ENCODE peak calls at places on chromosomes 2 and 18, in eight cellular contexts. A, K, L, W, Y, M, I and C are unnamed samples.

GRCh38 chr2:222912776-222913175 is 51.9 kb downstream of the ACSL3 start:
- DNase-seq in I (no peak), K (no peak), L (no peak), A (no peak), M (no peak), W (no peak), Y (no peak), C (no peak)

GRCh38 chr2:58601017-58601416 is 359.9 kb upstream of the FANCL start:
- DNase-seq in L (no peak), M (peak), I (no peak), A (no peak), Y (no peak), K (no peak), W (no peak), C (no peak)

GRCh38 chr18:49026501-49027378 is 76.0 kb upstream of the SMAD7 start:
- DNase-seq in M (no peak), Y (no peak), A (no peak), K (no peak), L (no peak), W (no peak), I (peak), C (peak)

GRCh38 chr2:179569834-179570233 is 291.6 kb downstream of the ZNF385B start:
- DNase-seq in L (no peak), K (no peak), Y (no peak), M (peak), A (no peak), W (no peak), I (no peak), C (no peak)

GRCh38 chr2:160096414-160096813 is 34.0 kb upstream of the PLA2R1 start:
- DNase-seq in L (no peak), M (no peak), A (no peak), W (no peak), Y (no peak), I (no peak), K (no peak), C (no peak)

GRCh38 chr18:46161721-46162421 is 57.7 kb downstream of the HAUS1 start:
- DNase-seq in A (no peak), M (no peak), L (no peak), I (no peak), W (no peak), K (no peak), Y (no peak), C (no peak)

GRCh38 chr18:6055711-6056110 is 160.4 kb upstream of the TMEM200C start:
- DNase-seq in M (no peak), Y (no peak), W (no peak), L (no peak), A (no peak), I (no peak), K (no peak), C (no peak)

GRCh38 chr18:44229693-44230108 is 451.0 kb upstream of the SETBP1 start:
- DNase-seq in L (peak), A (peak), M (no peak), Y (no peak), I (no peak), W (peak), K (peak), C (no peak)

GRCh38 chr18:23542471-23542870 is 39.2 kb downstream of the RMC1 start:
- DNase-seq in Y (no peak), M (no peak), A (no peak), K (no peak), W (no peak), I (no peak), L (no peak), C (no peak)

GRCh38 chr2:128366746-128367511 is 48.3 kb upstream of the HS6ST1 start:
- DNase-seq in I (no peak), W (peak), Y (no peak), L (no peak), M (no peak), A (no peak), K (no peak), C (no peak)

GRCh38 chr18:73835656-73836055 is 312.0 kb downstream of the FBXO15 start:
- DNase-seq in K (no peak), I (no peak), M (no peak), Y (no peak), W (no peak), A (no peak), L (no peak), C (no peak)

GRCh38 chr2:203328735-203329549 is 748 bp downstream of the ABI2 start:
- DNase-seq in I (no peak), A (peak), Y (no peak), L (peak), K (no peak), W (peak), M (peak), C (no peak)

GRCh38 chr2:98727758-98728718 is 2.9 kb downstream of the MGAT4A start:
- DNase-seq in L (no peak), M (no peak), Y (no peak), K (no peak), I (no peak), A (no peak), W (no peak), C (no peak)

GRCh38 chr2:177535968-177536514 is 143.5 kb downstream of the AGPS start:
- DNase-seq in I (no peak), W (no peak), A (no peak), M (no peak), L (no peak), Y (no peak), K (no peak), C (no peak)

GRCh38 chr2:101609434-101609833 is 88.1 kb upstream of the MAP4K4 start:
- DNase-seq in A (no peak), M (no peak), W (no peak), L (no peak), I (peak), Y (no peak), K (no peak), C (no peak)

GRCh38 chr18:22710628-22711380 is 222.3 kb upstream of the RBBP8 start:
- DNase-seq in L (peak), I (no peak), A (peak), M (peak), W (no peak), Y (no peak), K (no peak), C (peak)

GRCh38 chr2:223058952-223059716 is 7.1 kb downstream of the KCNE4 start:
- DNase-seq in M (peak), Y (no peak), A (no peak), I (no peak), K (no peak), W (no peak), L (peak), C (peak)

GRCh38 chr2:18078206-18078605 is 199.7 kb downstream of the KCNS3 start:
- DNase-seq in W (no peak), L (no peak), M (no peak), Y (no peak), I (no peak), K (no peak), A (no peak), C (no peak)

GRCh38 chr2:238139841-238140439 is 1.5 kb downstream of the KLHL30 start:
- DNase-seq in I (no peak), L (no peak), A (no peak), Y (no peak), K (no peak), M (no peak), W (no peak), C (no peak)

GRCh38 chr2:134262666-134263065 is 8.8 kb downstream of the MGAT5 start:
- DNase-seq in A (no peak), W (no peak), I (no peak), L (no peak), K (no peak), M (no peak), Y (no peak), C (no peak)

GRCh38 chr2:42812899-42813479 is 20.6 kb upstream of the HAAO start:
- DNase-seq in W (no peak), K (no peak), M (peak), A (no peak), I (no peak), L (no peak), Y (peak), C (no peak)

GRCh38 chr2:215931256-215931903 is 82.0 kb downstream of the MREG start:
- DNase-seq in W (no peak), M (peak), K (no peak), Y (peak), L (peak), A (peak), I (no peak), C (peak)

GRCh38 chr2:67982956-67983355 is 79.8 kb downstream of the C1D start:
- DNase-seq in I (no peak), A (no peak), Y (no peak), W (no peak), L (no peak), K (no peak), M (no peak), C (no peak)

GRCh38 chr2:117707874-117708273 is 106.6 kb upstream of the DDX18 start:
- DNase-seq in K (no peak), M (no peak), L (no peak), W (no peak), A (no peak), Y (no peak), I (no peak), C (no peak)

GRCh38 chr2:117918608-117919007 is 95.3 kb downstream of the CCDC93 start:
- DNase-seq in Y (no peak), A (no peak), I (no peak), K (no peak), W (no peak), L (peak), M (no peak), C (no peak)

GRCh38 chr2:209091026-209091425 is 332.8 kb upstream of the MAP2 start:
- DNase-seq in M (no peak), L (no peak), K (no peak), Y (no peak), I (no peak), W (no peak), A (no peak), C (no peak)

GRCh38 chr2:101956465-101957030 is 35.2 kb upstream of the IL1R2 start:
- DNase-seq in L (no peak), M (no peak), A (no peak), K (no peak), W (no peak), I (peak), Y (no peak), C (no peak)

GRCh38 chr18:14098428-14098827 is 33.8 kb downstream of the ZNF519 start:
- DNase-seq in Y (no peak), M (no peak), K (no peak), W (no peak), L (no peak), I (no peak), A (no peak), C (no peak)

GRCh38 chr2:63589148-63589972 is 597 bp downstream of the MDH1 start:
- DNase-seq in L (no peak), Y (no peak), K (no peak), W (no peak), I (no peak), M (peak), A (peak), C (no peak)

GRCh38 chr18:75896865-75897264 is 469.4 kb upstream of the SMIM21 start:
- DNase-seq in K (no peak), I (no peak), A (no peak), W (no peak), L (no peak), M (peak), Y (peak), C (no peak)

GRCh38 chr18:48418409-48419267 is 9.5 kb upstream of the ZBTB7C start:
- DNase-seq in L (no peak), I (no peak), M (no peak), Y (no peak), A (no peak), W (no peak), K (no peak), C (no peak)

GRCh38 chr2:33812707-33813106 is 213.6 kb upstream of the FAM98A start:
- DNase-seq in M (no peak), W (no peak), I (no peak), L (no peak), A (no peak), K (no peak), Y (no peak), C (no peak)

GRCh38 chr18:36129300-36130038 is at the start of the genes ELP2 and SLC39A6:
- DNase-seq in I (peak), A (peak), K (peak), L (peak), M (peak), Y (peak), W (peak), C (peak)
- TF ChIP-seq POLR2A in I (peak), A (peak), K (peak), L (peak), M (peak), Y (peak), W (peak), C (peak)

GRCh38 chr2:220648628-220649027 is 923.5 kb downstream of the EPHA4 start:
- DNase-seq in I (no peak), A (no peak), M (no peak), Y (no peak), L (no peak), K (no peak), W (no peak), C (no peak)

GRCh38 chr2:220653776-220654175 is 918.3 kb downstream of the EPHA4 start:
- DNase-seq in L (no peak), A (no peak), M (no peak), I (no peak), Y (no peak), K (no peak), W (no peak), C (no peak)

GRCh38 chr2:220654322-220654721 is 917.8 kb downstream of the EPHA4 start:
- DNase-seq in M (no peak), K (no peak), W (no peak), A (no peak), I (no peak), L (no peak), Y (no peak), C (no peak)
- H3K27ac ChIP-seq in M (no peak), K (no peak), W (no peak), A (no peak), I (no peak), L (no peak), Y (no peak), C (no peak)

DNA sequence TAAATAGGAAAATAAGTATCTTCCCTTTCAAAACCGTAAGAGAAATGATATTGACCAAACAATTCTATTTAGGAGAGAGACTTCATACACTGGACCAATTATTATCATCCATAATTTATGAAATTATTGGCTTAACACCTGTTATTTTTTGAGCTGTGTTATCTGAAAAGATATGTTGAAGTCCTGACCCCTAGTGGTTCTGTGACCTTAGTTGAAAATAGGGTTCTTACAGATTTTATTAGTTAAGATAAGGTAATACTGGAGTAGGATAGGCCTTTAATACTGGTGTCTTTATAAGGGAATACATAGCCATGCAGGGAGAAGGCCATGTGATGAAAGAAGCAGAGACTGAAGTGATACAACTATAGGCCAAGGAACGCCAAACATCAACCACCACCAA is 659.6 kb downstream of the DCC start:
- DNase-seq in A (no peak), W (no peak), L (no peak), M (no peak), Y (no peak), K (no peak), I (no peak), C (no peak)
- TF ChIP-seq CTCF in A (no peak), W (no peak), L (no peak), M (no peak), Y (no peak), K (no peak), I (no peak), C (no peak)

DNA sequence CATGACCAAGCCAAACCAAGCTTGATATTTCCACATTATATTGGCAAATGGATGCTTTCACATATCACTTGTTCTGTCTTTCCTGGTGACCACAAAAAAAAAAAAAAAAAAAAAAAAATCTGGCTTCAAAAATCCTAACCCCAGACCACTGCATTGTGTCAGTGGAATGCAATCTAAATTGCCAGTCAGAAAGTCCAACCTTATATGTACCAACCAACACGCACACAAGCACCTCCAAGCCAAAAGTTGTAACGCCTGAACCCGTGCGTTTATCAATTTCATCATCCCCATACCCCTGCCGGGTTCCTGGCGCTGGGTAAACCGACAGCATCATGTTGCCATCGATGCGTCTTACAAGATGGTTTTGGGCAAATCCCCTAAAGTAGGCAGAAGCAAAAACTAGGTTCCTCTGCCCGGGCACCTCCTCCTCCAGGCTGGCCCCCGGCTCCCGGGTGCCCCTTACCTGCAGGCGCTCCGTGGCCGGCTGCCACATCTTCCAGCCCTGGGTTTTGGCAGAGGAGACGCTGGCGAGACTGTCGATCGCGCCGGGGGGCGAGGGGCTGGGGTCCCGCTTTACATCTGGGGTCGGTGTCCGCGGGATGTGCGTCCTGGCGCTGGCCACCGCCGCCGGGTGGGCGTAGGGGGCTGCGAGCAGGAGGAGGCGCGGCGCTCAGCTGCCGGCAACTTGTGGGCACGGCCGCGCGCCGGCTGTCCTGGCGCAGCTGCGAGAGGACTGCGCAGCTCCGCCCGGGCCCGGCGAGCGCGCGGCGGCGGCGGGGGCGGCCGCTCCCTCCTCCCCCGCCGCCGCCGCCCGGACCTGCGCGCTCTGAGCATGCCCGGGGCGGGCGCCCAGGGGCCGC is at the start of gene PID1:
- DNase-seq in M (peak), L (peak), Y (no peak), K (no peak), I (no peak), W (peak), A (peak), C (no peak)
- TF ChIP-seq POLR2A in M (peak), L (peak), Y (no peak), K (no peak), I (peak), W (peak), A (peak), C (no peak)

DNA sequence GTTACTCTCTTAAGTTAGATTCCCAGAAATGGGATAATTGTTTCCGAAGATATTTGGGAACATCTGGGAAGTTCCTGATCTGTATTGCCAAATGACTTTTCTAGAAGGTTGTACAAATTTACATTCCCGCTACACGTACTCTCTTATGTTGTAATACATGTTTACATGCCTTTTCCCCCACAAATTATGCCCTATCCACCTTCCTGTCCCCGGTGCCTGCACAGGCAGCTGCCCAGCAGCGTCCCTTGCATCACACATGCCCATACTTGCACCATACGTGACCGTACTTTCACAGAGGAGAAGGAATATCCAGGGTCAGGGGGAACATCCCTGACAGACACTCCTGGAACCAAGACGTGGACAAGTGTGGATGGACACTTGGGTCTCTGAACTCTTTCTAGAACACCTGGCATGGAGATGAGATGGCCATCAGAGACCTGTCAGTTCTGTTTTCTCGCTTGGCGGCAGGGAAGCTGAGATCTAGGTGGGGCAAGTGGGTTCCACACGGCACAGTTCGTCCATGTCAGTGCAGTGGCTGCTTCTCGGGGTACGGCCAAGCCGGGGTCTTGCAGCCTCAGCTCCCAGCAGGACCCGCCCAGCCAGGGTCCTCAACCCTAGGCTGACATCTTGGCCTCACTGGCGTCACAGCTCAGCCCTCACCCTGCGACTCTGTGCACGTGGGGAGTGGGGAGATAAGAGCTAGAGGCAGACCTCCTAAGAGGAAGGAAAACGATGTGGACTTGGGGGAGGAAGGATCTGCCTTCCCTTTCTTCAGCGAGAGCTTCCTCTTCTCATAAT is 24.0 kb upstream of the KLF11 start:
- DNase-seq in Y (no peak), I (no peak), A (peak), M (no peak), K (no peak), W (peak), L (no peak), C (no peak)
- H3K27ac ChIP-seq in Y (no peak), I (no peak), A (no peak), M (no peak), K (peak), W (peak), L (no peak), C (no peak)

DNA sequence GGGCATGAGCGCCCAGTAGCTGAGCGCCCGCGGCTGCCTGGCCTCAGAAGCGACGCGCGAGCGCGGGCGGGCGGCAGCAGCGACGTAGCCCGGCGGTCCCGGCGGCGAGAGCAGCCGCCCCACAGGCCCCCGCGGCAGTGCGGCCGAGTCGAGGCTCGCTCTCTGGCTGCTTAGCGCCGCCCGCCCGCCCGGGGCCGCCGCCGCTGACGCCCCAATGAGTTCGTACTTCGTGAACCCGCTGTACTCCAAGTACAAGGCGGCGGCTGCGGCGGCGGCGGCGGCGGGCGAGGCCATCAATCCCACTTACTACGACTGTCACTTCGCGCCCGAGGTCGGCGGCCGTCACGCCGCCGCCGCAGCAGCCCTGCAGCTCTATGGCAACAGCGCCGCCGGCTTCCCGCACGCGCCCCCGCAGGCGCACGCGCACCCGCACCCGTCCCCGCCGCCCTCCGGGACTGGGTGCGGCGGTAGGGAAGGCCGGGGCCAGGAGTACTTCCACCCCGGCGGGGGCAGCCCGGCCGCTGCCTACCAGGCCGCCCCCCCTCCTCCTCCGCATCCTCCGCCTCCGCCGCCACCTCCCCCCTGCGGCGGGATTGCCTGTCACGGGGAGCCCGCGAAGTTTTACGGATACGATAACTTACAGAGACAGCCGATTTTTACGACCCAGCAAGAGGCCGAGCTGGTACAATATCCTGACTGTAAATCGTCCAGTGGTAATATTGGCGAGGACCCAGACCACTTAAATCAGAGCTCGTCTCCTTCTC is 830 bp downstream of the HOXD8 start:
- DNase-seq in K (no peak), Y (no peak), I (no peak), W (no peak), A (peak), L (peak), M (peak), C (no peak)
- TF ChIP-seq CTCF in K (no peak), Y (no peak), I (no peak), W (no peak), A (peak), L (no peak), M (peak), C (no peak)